ENCODE peak calls at places on chromosome 21, in six cellular contexts. H is stomach, T is cardiac muscle cell, O is ascending aorta, R is left ventricle myocardium inferior, K is HCT116. X is an unnamed sample. For H3K4me1, the result is how much of the 10 kb centered on the place peaks cover.

GRCh38 chr21:36159356-36159921 is 2.8 kb downstream of the DOP1B start:
- DNase-seq in H (peak), R (no peak), O (no peak), T (no peak), K (no peak), X (no peak)

GRCh38 chr21:41956926-41957729 is 3.3 kb upstream of the C2CD2 start:
- DNase-seq in O (no peak), R (no peak), H (no peak), T (peak), K (no peak), X (peak)

GRCh38 chr21:42735944-42736343 is 82.5 kb downstream of the PDE9A start:
- DNase-seq in H (no peak), K (no peak), T (no peak), R (no peak), O (no peak), X (no peak)

GRCh38 chr21:41664881-41665765 is 101.7 kb downstream of the RIPK4 start:
- DNase-seq in H (no peak), R (no peak), O (peak), T (peak), K (no peak), X (peak)

GRCh38 chr21:43643193-43643592 is 16.1 kb downstream of the HSF2BP start:
- DNase-seq in R (no peak), K (no peak), O (no peak), H (no peak), T (no peak), X (no peak)

GRCh38 chr21:27196651-27197050 is 229.8 kb upstream of the ADAMTS5 start:
- DNase-seq in T (no peak), O (no peak), K (no peak), H (no peak), R (no peak), X (no peak)

GRCh38 chr21:35925497-35925896 is 134.8 kb downstream of the SETD4 start:
- DNase-seq in H (peak), K (no peak), O (no peak), T (peak), R (no peak), X (peak)

GRCh38 chr21:43916691-43917514 is 51.9 kb downstream of the AGPAT3 start:
- DNase-seq in R (no peak), O (no peak), K (no peak), H (no peak), T (peak), X (no peak)

GRCh38 chr21:34537838-34538237 is 25.8 kb upstream of the KCNE1 start:
- DNase-seq in T (peak), K (no peak), O (no peak), R (no peak), H (no peak), X (no peak)

GRCh38 chr21:41010981-41011380 is 157.0 kb upstream of the BACE2 start:
- DNase-seq in T (no peak), K (no peak), R (no peak), H (no peak), O (no peak), X (no peak)

GRCh38 chr21:43278359-43278758 is 109.6 kb downstream of the CRYAA start:
- DNase-seq in O (no peak), K (no peak), T (no peak), H (no peak), R (peak), X (no peak)

GRCh38 chr21:43890042-43890441 is 25.0 kb downstream of the AGPAT3 start:
- DNase-seq in H (no peak), R (no peak), K (no peak), O (no peak), T (no peak), X (no peak)

GRCh38 chr21:33024278-33025103 is 1.2 kb upstream of the OLIG2 start:
- DNase-seq in K (no peak), O (no peak), R (no peak), H (no peak), T (no peak), X (no peak)
- H3K4me1 ChIP-seq in K (under half), O (under half), R (half or more), H (under half), T (under half), X (under half)

DNA sequence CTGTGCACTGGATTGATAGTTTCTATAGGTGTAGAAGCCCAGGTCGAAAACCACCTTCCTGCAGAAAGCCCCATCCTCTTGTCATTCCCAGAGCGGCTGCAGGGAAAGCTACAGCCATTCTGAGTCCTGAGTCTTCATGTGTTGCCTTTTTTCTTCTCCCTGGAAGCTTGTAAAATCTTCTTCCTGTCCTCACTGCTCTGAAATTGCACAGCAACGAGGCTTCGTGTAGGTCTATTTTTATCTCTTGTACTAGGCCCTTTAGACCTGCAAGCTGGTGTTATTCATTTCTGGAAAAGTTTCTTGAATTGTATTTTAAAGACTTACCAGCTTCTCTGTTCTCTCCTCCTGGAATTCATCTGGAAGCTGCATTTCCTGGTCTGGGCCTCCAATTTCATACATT is 44.2 kb upstream of the ETS2 start:
- DNase-seq in K (no peak), H (no peak), T (peak), O (no peak), R (no peak), X (no peak)
- H3K27ac ChIP-seq in K (no peak), H (peak), T (peak), O (peak), R (peak), X (no peak)

GRCh38 chr21:18803624-18804023 is 400.0 kb upstream of the TMPRSS15 start:
- DNase-seq in O (no peak), R (no peak), H (no peak), T (no peak), K (no peak), X (no peak)
- H3K4me1 ChIP-seq in O (under half), R (under half), H (under half), T (under half), K (under half), X (under half)

DNA sequence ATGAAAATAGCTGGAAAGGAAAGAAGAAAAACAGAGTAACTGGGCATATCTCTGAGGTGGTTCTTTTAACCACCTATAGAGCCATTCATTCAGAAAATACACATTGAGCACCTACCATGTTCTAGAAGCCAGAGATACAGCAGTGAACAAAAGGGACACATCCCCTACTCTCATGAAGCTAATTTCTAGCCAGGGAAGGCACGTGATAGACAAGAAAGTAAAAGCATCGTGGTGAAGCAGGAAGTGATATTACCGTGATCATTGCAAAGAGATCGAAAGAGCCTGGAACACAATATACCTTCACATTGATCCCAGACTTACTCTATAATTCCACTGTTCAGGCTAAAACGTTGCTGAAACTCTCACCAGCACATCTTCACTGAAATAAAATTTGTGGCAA is 76.0 kb downstream of the TIAM1 start:
- DNase-seq in H (no peak), R (no peak), K (no peak), T (no peak), O (no peak), X (no peak)
- H3K27ac ChIP-seq in H (peak), R (no peak), K (no peak), T (peak), O (no peak), X (no peak)

DNA sequence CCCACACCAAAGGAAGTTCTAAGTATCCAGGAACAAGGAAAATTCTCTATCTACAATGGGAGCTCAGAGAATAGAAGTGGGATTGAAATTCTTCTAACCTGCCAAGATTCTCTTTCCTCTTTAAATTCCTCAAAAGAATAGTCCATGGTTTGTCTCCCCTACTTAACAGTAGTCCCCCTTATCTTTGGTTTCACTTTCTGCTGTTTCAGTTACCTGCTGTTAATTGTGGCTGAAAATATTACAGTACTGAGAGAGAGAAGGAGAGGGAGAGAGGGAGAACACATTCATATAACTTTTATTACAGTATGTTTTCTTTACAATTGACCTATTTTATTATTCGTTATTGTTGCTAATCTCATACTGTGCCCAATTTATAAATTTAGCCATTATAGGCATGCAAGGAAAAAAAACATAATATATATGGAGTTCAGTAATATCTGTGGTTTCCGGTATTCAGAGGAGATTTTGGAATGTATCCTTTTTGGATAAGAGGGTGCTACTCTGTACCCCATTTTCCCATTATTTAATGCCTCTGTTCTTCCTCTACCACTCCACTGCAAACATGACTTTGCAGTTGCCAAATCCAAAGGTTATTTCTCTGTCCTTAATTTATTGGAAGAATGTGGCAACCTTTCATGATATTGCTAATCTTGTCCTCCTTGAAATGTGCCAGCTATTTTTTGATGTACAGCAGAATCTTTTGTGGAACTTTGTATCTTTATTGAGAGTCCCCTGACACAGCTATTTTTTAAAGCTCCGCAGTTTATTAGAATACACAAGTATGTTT is 68.0 kb downstream of the USP25 start:
- DNase-seq in K (no peak), T (peak), O (no peak), R (no peak), H (no peak), X (no peak)
- H3K4me1 ChIP-seq in K (under half), T (under half), O (under half), R (under half), H (under half), X (under half)

DNA sequence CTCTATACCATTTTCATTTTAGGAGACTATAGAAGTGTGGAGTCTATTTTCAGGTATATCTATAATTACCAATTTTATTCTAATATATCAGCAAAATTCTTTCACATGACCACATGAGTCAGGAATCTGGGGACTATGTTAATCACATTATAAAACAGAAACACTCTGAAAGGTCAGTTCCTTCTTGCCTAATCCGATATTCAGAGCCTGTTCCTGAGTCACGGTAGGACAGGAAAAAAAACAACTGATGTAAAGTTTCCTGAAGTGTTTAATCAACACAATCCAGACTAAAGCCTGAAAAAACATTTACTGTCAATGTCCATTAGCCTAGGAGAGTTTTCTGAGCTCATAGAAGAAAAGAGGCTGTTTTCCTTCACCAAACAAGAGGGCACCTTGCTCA is 1902.3 kb downstream of the NCAM2 start:
- DNase-seq in O (no peak), K (no peak), T (no peak), R (no peak), H (no peak), X (peak)
- H3K27ac ChIP-seq in O (no peak), K (no peak), T (no peak), R (no peak), H (no peak), X (no peak)

DNA sequence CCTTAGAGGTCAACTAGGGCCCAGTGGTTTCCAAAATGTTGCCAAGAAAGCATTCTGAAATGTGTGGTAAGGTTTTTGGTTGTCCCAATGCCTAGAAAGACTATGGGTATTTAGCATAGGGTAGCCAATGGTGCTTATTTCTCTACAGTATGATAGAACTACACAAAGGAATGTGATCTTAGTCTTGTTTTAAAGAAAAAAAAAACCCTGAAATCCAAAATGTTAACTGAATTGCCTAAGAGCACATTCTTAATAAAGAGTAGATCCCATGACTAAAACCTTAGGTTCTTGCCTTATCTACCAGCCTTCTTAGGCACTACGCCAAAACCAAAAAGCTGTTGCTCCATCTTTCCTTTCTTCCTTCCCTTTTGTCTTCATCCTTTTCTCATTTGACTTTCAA is 428.2 kb downstream of the MRPL39 start:
- DNase-seq in T (peak), O (no peak), H (no peak), R (no peak), K (no peak), X (no peak)
- H3K4me1 ChIP-seq in T (under half), O (under half), H (under half), R (under half), K (under half), X (under half)

DNA sequence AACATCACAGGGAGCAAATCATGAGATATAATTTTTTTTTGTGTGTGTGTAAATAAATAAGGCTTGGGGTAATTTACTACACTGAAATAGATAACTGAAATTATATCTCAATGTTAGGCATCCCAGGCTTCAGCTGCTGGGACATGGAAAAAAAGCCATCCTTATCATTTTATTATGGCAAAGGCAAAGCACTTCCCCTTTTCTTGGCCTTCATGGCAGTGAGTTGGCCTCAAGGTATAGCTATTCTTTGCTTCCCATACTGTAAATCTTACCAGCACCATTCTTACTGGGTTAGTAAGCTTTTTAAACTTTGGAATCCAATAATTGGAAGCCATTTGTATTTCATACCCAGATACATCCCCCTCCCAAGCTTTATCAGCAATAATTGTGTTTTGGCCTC is 29.0 kb downstream of the RBM11 start:
- DNase-seq in O (no peak), T (no peak), K (no peak), H (no peak), R (no peak), X (no peak)
- H3K27ac ChIP-seq in O (no peak), T (no peak), K (no peak), H (no peak), R (no peak), X (no peak)

GRCh38 chr21:15057290-15057689 is 7.5 kb downstream of the NRIP1 start:
- DNase-seq in H (no peak), R (no peak), K (no peak), O (no peak), T (no peak), X (no peak)

GRCh38 chr21:15058718-15059316 is 6.0 kb downstream of the NRIP1 start:
- DNase-seq in O (no peak), R (no peak), K (peak), T (peak), H (no peak), X (no peak)

GRCh38 chr21:15060776-15061175 is 4.0 kb downstream of the NRIP1 start:
- DNase-seq in T (no peak), R (no peak), H (no peak), O (no peak), K (no peak), X (peak)

GRCh38 chr21:15061284-15061683 is 3.5 kb downstream of the NRIP1 start:
- DNase-seq in K (no peak), O (no peak), T (no peak), R (no peak), H (no peak), X (no peak)

GRCh38 chr21:15059397-15059796 is 5.4 kb downstream of the NRIP1 start:
- DNase-seq in T (no peak), O (no peak), H (no peak), K (no peak), R (no peak), X (no peak)
- H3K4me1 ChIP-seq in T (under half), O (under half), H (under half), K (half or more), R (half or more), X (under half)

GRCh38 chr21:45496151-45496967 is 45.9 kb downstream of the SLC19A1 start:
- DNase-seq in H (no peak), O (no peak), T (no peak), K (no peak), R (no peak), X (no peak)
- H3K27ac ChIP-seq in H (no peak), O (no peak), T (no peak), K (no peak), R (no peak), X (no peak)